ENCODE peak calls at places on chromosome 11, in six cellular contexts. One of them, this sample, is unnamed.

GRCh38 chr11:2459016-2459725 is 14.4 kb downstream of the KCNQ1 start:
- DNase-seq in tibial nerve: no peak
- DNase-seq in GM06990: no peak
- DNase-seq in NCI-H1105: no peak
- DNase-seq in mucosa of gallbladder: no peak
- DNase-seq in cardiac septum: peak
- DNase-seq in this sample: no peak

GRCh38 chr11:62260261-62260953 is 9.6 kb upstream of the SCGB2A2 start:
- DNase-seq in GM06990: no peak
- DNase-seq in mucosa of gallbladder: no peak
- DNase-seq in NCI-H1105: no peak
- DNase-seq in tibial nerve: no peak
- DNase-seq in cardiac septum: no peak
- DNase-seq in this sample: no peak

GRCh38 chr11:112226062-112226921 is at the start of gene PTS:
- DNase-seq in NCI-H1105: peak
- DNase-seq in cardiac septum: peak
- DNase-seq in tibial nerve: peak
- DNase-seq in GM06990: peak
- DNase-seq in mucosa of gallbladder: peak
- DNase-seq in this sample: peak

GRCh38 chr11:94877446-94878200 is 95.7 kb downstream of the CWC15 start:
- DNase-seq in mucosa of gallbladder: no peak
- DNase-seq in cardiac septum: no peak
- DNase-seq in NCI-H1105: no peak
- DNase-seq in tibial nerve: no peak
- DNase-seq in GM06990: no peak
- DNase-seq in this sample: no peak

GRCh38 chr11:84117394-84117793 is 831.2 kb upstream of the CCDC90B start:
- DNase-seq in cardiac septum: no peak
- DNase-seq in NCI-H1105: no peak
- DNase-seq in GM06990: no peak
- DNase-seq in tibial nerve: no peak
- DNase-seq in mucosa of gallbladder: no peak
- DNase-seq in this sample: no peak

GRCh38 chr11:87015645-87016044 is 22.1 kb upstream of the TMEM135 start:
- DNase-seq in GM06990: no peak
- DNase-seq in NCI-H1105: no peak
- DNase-seq in tibial nerve: no peak
- DNase-seq in cardiac septum: no peak
- DNase-seq in mucosa of gallbladder: no peak
- DNase-seq in this sample: no peak

GRCh38 chr11:42329930-42330555 is 870.6 kb upstream of the LRRC4C start:
- DNase-seq in GM06990: no peak
- DNase-seq in NCI-H1105: no peak
- DNase-seq in cardiac septum: no peak
- DNase-seq in tibial nerve: no peak
- DNase-seq in mucosa of gallbladder: no peak
- DNase-seq in this sample: no peak

GRCh38 chr11:103396237-103396636 is 287.0 kb downstream of the DYNC2H1 start:
- DNase-seq in cardiac septum: no peak
- DNase-seq in tibial nerve: no peak
- DNase-seq in mucosa of gallbladder: no peak
- DNase-seq in NCI-H1105: no peak
- DNase-seq in GM06990: no peak
- DNase-seq in this sample: no peak

GRCh38 chr11:134880788-134881187 is 468.7 kb upstream of the B3GAT1 start:
- DNase-seq in GM06990: no peak
- DNase-seq in cardiac septum: peak
- DNase-seq in tibial nerve: no peak
- DNase-seq in NCI-H1105: no peak
- DNase-seq in mucosa of gallbladder: no peak
- DNase-seq in this sample: no peak

GRCh38 chr11:125190549-125190948 is 26.0 kb downstream of the PKNOX2 start:
- DNase-seq in GM06990: no peak
- DNase-seq in NCI-H1105: no peak
- DNase-seq in cardiac septum: no peak
- DNase-seq in mucosa of gallbladder: no peak
- DNase-seq in tibial nerve: no peak
- DNase-seq in this sample: no peak

GRCh38 chr11:102882389-102883024 is 7.7 kb upstream of the MMP12 start:
- DNase-seq in cardiac septum: no peak
- DNase-seq in NCI-H1105: no peak
- DNase-seq in mucosa of gallbladder: no peak
- DNase-seq in GM06990: peak
- DNase-seq in tibial nerve: no peak
- DNase-seq in this sample: no peak

GRCh38 chr11:72528121-72528520 is 93.8 kb upstream of the CLPB start:
- DNase-seq in mucosa of gallbladder: no peak
- DNase-seq in tibial nerve: no peak
- DNase-seq in GM06990: no peak
- DNase-seq in NCI-H1105: no peak
- DNase-seq in cardiac septum: no peak
- DNase-seq in this sample: no peak